ENCODE peak calls at places on chromosomes 11 and 22, in seven cellular contexts. Z, K, W, A, M, N and T are unnamed samples. For H3K4me1, the result is how much of the 10 kb centered on the place peaks cover.

GRCh38 chr11:2767751-2768150 is 68.0 kb upstream of the KCNQ1OT1 start:
- DNase-seq in W (no peak), N (no peak), K (no peak), A (no peak), M (no peak), Z (no peak), T (no peak)

GRCh38 chr11:120707098-120707497 is 195.6 kb downstream of the GRIK4 start:
- DNase-seq in N (no peak), W (no peak), K (no peak), A (no peak), M (no peak), Z (no peak), T (no peak)

GRCh38 chr11:78414321-78415051 is 3.1 kb downstream of the GAB2 start:
- DNase-seq in Z (peak), A (peak), W (no peak), M (peak), K (no peak), N (no peak), T (peak)

GRCh38 chr22:46069518-46070214 is 80.7 kb upstream of the PPARA start:
- DNase-seq in W (no peak), A (peak), K (peak), M (no peak), Z (no peak), N (no peak), T (peak)

GRCh38 chr11:122140535-122140934 is 24.5 kb upstream of the BLID start:
- DNase-seq in N (no peak), W (no peak), A (no peak), Z (no peak), M (no peak), K (no peak), T (peak)

GRCh38 chr11:47104337-47104950 is 72.2 kb downstream of the ARFGAP2 start:
- DNase-seq in N (no peak), A (no peak), W (no peak), Z (no peak), K (no peak), M (no peak), T (no peak)

GRCh38 chr11:130781906-130782305 is 134.4 kb downstream of the SNX19 start:
- DNase-seq in N (no peak), W (peak), M (no peak), A (no peak), Z (peak), K (no peak), T (peak)

GRCh38 chr11:305834-306211 is 1.8 kb upstream of the IFITM2 start:
- DNase-seq in K (no peak), A (no peak), Z (no peak), M (no peak), W (no peak), N (no peak), T (no peak)

GRCh38 chr22:35043251-35043931 is 22.6 kb upstream of the ISX start:
- DNase-seq in K (no peak), A (no peak), N (no peak), M (peak), Z (no peak), W (no peak), T (no peak)

GRCh38 chr11:69470301-69470700 is 11.2 kb upstream of the LINC01488 start:
- DNase-seq in N (no peak), W (no peak), A (no peak), K (no peak), M (no peak), Z (no peak), T (no peak)

GRCh38 chr11:60776167-60776566 is 9.0 kb upstream of the MS4A10 start:
- DNase-seq in N (no peak), M (no peak), Z (no peak), A (no peak), W (no peak), K (no peak), T (peak)

GRCh38 chr11:67674442-67674871 is at the start of gene ALDH3B2:
- DNase-seq in Z (no peak), M (no peak), K (no peak), A (no peak), N (no peak), W (peak), T (no peak)

GRCh38 chr11:112885744-112886706 is 75.2 kb upstream of the NCAM1 start:
- DNase-seq in W (no peak), M (no peak), K (no peak), N (no peak), Z (no peak), A (no peak), T (no peak)

GRCh38 chr11:36500315-36500721 is 9.8 kb downstream of the TRAF6 start:
- DNase-seq in M (peak), K (no peak), Z (peak), A (no peak), W (no peak), N (no peak), T (peak)

GRCh38 chr11:70512716-70513115 is 114.4 kb downstream of the CTTN start:
- DNase-seq in M (no peak), W (no peak), N (no peak), K (no peak), Z (no peak), A (no peak), T (no peak)

GRCh38 chr11:9677951-9678350 is 14.1 kb downstream of the SWAP70 start:
- DNase-seq in W (no peak), A (no peak), N (no peak), Z (no peak), K (no peak), M (no peak), T (no peak)

GRCh38 chr11:7657306-7658025 is 15.8 kb downstream of the CYB5R2 start:
- DNase-seq in A (peak), M (peak), K (peak), Z (peak), W (peak), N (no peak), T (peak)

GRCh38 chr11:116791002-116791812 is 472 bp downstream of the APOA5 start:
- DNase-seq in M (peak), W (peak), N (no peak), A (peak), Z (peak), K (peak), T (peak)

GRCh38 chr11:69657911-69658605 is 17.1 kb downstream of the LTO1 start:
- DNase-seq in M (no peak), W (peak), N (no peak), A (peak), Z (no peak), K (no peak), T (peak)

GRCh38 chr11:88414981-88415391 is 77.5 kb upstream of the CTSC start:
- DNase-seq in M (no peak), A (no peak), N (no peak), Z (no peak), W (no peak), K (no peak), T (peak)

GRCh38 chr22:29744902-29745301 is 21.9 kb downstream of the ZMAT5 start:
- DNase-seq in Z (no peak), N (no peak), K (no peak), M (no peak), W (no peak), A (no peak), T (no peak)

GRCh38 chr11:90204832-90205646 is 17.8 kb downstream of the CHORDC1 start:
- DNase-seq in K (peak), A (peak), Z (peak), M (peak), W (no peak), N (no peak), T (peak)

GRCh38 chr11:110525883-110526282 is 96.1 kb downstream of the FDX1 start:
- DNase-seq in M (no peak), W (no peak), N (peak), A (no peak), K (no peak), Z (no peak), T (no peak)

GRCh38 chr11:114953039-114953438 is 274.7 kb downstream of the NXPE2 start:
- DNase-seq in Z (no peak), W (no peak), K (no peak), M (peak), A (peak), N (no peak), T (no peak)

GRCh38 chr11:132047167-132047566 is 676.8 kb downstream of the NTM start:
- DNase-seq in A (no peak), W (no peak), M (no peak), Z (no peak), N (no peak), K (no peak), T (no peak)

GRCh38 chr11:1202154-1202775 is 20.6 kb upstream of the MUC5B start:
- DNase-seq in W (no peak), M (peak), A (peak), N (no peak), K (no peak), Z (no peak), T (no peak)

GRCh38 chr11:43789700-43790443 is 90.8 kb upstream of the ALKBH3 start:
- DNase-seq in M (no peak), Z (no peak), A (no peak), K (peak), W (no peak), N (no peak), T (peak)

GRCh38 chr22:27129266-27129665 is 471.9 kb downstream of the MIAT start:
- DNase-seq in W (no peak), Z (peak), A (no peak), K (no peak), M (no peak), N (no peak), T (peak)

GRCh38 chr22:45082795-45083194 is 73.0 kb upstream of the PHF21B start:
- DNase-seq in A (peak), W (peak), Z (no peak), N (no peak), K (no peak), M (peak), T (no peak)

GRCh38 chr11:13717331-13717730 is 48.9 kb downstream of the FAR1 start:
- DNase-seq in Z (no peak), M (no peak), W (no peak), N (no peak), A (no peak), K (no peak), T (peak)

GRCh38 chr22:32325811-32326237 is 31.8 kb upstream of the RFPL3 start:
- DNase-seq in Z (no peak), N (no peak), W (peak), M (no peak), K (no peak), A (no peak), T (no peak)

GRCh38 chr11:2513441-2513840 is 68.6 kb downstream of the KCNQ1 start:
- DNase-seq in K (no peak), M (peak), A (peak), W (no peak), Z (no peak), N (no peak), T (no peak)

GRCh38 chr11:10618490-10618889 is 50.0 kb upstream of the LYVE1 start:
- DNase-seq in W (no peak), K (no peak), M (no peak), N (no peak), Z (no peak), A (no peak), T (no peak)

GRCh38 chr11:75420224-75421034 is 12.6 kb downstream of the KLHL35 start:
- DNase-seq in M (peak), Z (no peak), W (no peak), K (no peak), A (no peak), N (no peak), T (no peak)

GRCh38 chr22:32326647-32327046 is 31.0 kb upstream of the RFPL3 start:
- DNase-seq in K (no peak), W (peak), Z (no peak), N (no peak), M (no peak), A (no peak), T (no peak)

GRCh38 chr22:20429254-20430100 is 8.1 kb downstream of the SCARF2 start:
- DNase-seq in Z (no peak), K (no peak), N (no peak), W (peak), M (peak), A (peak), T (no peak)

GRCh38 chr22:45656577-45656976 is 15.1 kb upstream of the ATXN10 start:
- DNase-seq in M (no peak), K (no peak), N (no peak), A (no peak), W (no peak), Z (no peak), T (no peak)

GRCh38 chr11:122153746-122154145 is 37.7 kb upstream of the BLID start:
- DNase-seq in M (no peak), A (no peak), W (no peak), K (no peak), Z (no peak), N (no peak), T (peak)

GRCh38 chr11:86688398-86689179 is 16.2 kb upstream of the ME3 start:
- DNase-seq in M (no peak), Z (no peak), N (peak), A (no peak), W (no peak), K (no peak), T (no peak)

GRCh38 chr11:65888163-65888814 is at the start of gene FIBP:
- DNase-seq in M (peak), A (peak), W (peak), N (peak), Z (peak), K (peak), T (peak)

GRCh38 chr11:65887723-65888162 is 528 bp downstream of the FIBP start:
- DNase-seq in K (no peak), W (no peak), N (no peak), Z (no peak), M (no peak), A (no peak), T (no peak)

GRCh38 chr11:65885808-65886536 is 2.3 kb downstream of the FIBP start:
- DNase-seq in W (no peak), Z (no peak), K (no peak), A (no peak), N (no peak), M (no peak), T (no peak)

GRCh38 chr11:65885231-65885630 is 3.0 kb downstream of the FIBP start:
- DNase-seq in A (no peak), N (no peak), K (no peak), M (no peak), Z (no peak), W (no peak), T (no peak)

GRCh38 chr11:65887026-65887722 is 1.1 kb downstream of the FIBP start:
- DNase-seq in W (no peak), A (no peak), K (no peak), Z (no peak), N (no peak), M (no peak), T (no peak)
- H3K4me1 ChIP-seq in W (under half), A (under half), K (under half), Z (under half), N (under half), M (under half), T (under half)

DNA sequence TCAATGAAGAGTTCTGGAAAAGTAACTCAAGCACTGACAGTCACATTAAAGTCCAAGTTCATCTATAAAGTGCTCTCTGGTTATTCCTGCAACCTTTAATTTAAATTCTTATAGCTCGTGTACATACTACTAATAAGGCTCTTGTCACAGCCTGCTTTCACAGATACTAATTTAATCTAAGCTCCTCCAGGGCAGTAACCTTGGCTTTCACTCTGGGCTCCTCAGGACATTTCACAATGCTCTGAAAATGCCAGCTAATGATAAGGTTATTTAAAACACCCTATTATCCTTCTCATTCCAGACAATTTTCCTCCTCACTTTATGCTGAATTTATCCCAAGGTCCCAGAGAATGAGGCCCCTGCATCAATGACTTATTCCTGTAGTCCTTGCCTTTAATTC is 242.7 kb upstream of the CCDC90B start:
- DNase-seq in K (no peak), A (no peak), W (no peak), M (no peak), Z (no peak), N (no peak), T (no peak)
- H3K4me2 ChIP-seq in K (no peak), A (no peak), W (no peak), M (no peak), Z (no peak), N (no peak), T (no peak)

GRCh38 chr11:58928082-58928574 is 11.2 kb upstream of the GLYATL1 start:
- DNase-seq in N (no peak), Z (no peak), M (no peak), K (no peak), A (no peak), W (peak), T (no peak)
- TF ChIP-seq MAX in N (no peak), Z (no peak), M (no peak), K (no peak), A (no peak), W (no peak), T (no peak)

GRCh38 chr11:72391638-72392423 is 42.5 kb downstream of the CLPB start:
- DNase-seq in N (peak), K (no peak), M (no peak), W (no peak), A (no peak), Z (no peak), T (no peak)
- H3K4me1 ChIP-seq in N (under half), K (under half), M (under half), W (under half), A (under half), Z (under half), T (under half)

GRCh38 chr22:43926349-43926710 is 2.7 kb downstream of the PNPLA3 start:
- DNase-seq in W (no peak), M (no peak), A (no peak), N (no peak), K (no peak), Z (no peak), T (no peak)

GRCh38 chr22:43928418-43929307 is 5.1 kb downstream of the PNPLA3 start:
- DNase-seq in N (no peak), K (no peak), A (peak), M (no peak), W (no peak), Z (no peak), T (no peak)

GRCh38 chr22:43931771-43932170 is 8.2 kb downstream of the PNPLA3 start:
- DNase-seq in A (no peak), Z (no peak), N (no peak), M (no peak), K (no peak), W (no peak), T (no peak)
- H3K4me2 ChIP-seq in A (no peak), Z (no peak), N (no peak), M (no peak), K (no peak), W (no peak), T (no peak)

GRCh38 chr11:11894486-11894885 is 52.7 kb downstream of the USP47 start:
- DNase-seq in A (no peak), N (no peak), Z (no peak), M (no peak), K (no peak), W (no peak), T (no peak)
- TF ChIP-seq MAX in A (no peak), N (no peak), Z (no peak), M (no peak), K (no peak), W (no peak), T (no peak)

DNA sequence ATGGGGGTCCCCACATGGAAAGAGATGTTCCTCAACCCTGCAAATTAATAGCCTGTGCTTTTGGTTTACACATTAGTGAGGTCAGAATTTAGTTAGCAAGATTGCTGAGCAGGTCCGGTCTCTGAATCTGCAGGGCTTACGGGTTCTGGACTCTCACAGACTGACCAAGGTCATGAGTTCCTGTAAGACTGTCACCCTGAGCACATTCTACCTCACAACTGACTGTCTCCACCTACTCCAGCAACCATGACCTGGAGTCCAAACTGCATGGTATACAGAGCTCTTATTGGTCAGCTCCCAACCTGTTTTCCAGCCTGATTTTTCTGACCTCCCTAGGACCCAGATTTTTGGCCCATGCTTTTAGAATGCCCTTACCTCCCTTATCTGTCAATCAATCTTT is 28.2 kb downstream of the DKK3 start:
- DNase-seq in N (no peak), A (no peak), Z (no peak), K (no peak), M (no peak), W (no peak), T (no peak)
- H3K4me1 ChIP-seq in N (under half), A (half or more), Z (half or more), K (under half), M (under half), W (under half), T (half or more)

DNA sequence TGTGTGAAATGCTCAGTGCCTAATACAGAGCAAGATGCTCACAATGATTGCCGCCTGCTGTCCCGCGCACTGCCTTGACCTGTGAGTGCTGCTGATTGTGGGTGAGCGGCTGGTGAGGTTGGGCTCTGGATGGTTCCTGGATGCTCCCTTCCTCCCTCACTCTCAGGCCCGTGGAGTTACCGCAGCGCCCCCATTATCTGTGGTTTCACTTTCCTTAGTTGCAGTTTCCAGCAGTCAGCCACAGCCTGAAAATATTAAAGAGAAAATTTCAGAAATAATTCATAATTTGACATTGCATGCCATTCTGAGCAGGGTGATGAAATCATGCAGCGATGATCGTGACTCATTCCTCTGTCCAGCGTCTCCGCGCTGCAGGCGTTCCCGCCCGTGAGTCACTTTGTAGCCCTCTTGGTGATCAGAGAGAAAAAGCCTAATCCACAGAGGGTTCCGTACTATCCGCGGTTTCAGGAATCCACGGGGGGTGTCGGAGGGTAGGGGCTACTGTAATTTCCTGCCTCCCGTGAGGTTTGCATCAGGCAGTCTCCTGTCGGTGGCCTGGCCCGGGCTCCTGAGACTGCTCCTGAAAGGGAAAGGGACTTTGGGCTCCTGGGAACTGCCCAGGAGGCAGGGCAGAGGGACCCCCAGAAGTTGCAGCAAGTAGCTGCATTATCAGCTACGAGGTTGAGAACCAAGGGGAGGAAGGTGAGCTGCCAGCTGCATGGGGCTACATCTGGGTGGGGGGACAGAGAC is 10.6 kb downstream of the RPL3 start:
- DNase-seq in M (no peak), K (peak), Z (peak), N (no peak), W (no peak), A (no peak), T (peak)
- H3K4me2 ChIP-seq in M (peak), K (peak), Z (peak), N (no peak), W (peak), A (peak), T (no peak)